ENCODE peak calls at places on chromosomes 6 and 20, in six cellular contexts. One of them, this sample, is unnamed.

GRCh38 chr20:32434434-32434833 is 76.3 kb downstream of the ASXL1 start:
- DNase-seq in A549: no peak
- DNase-seq in fibroblast of pulmonary artery: no peak
- DNase-seq in type B pancreatic cell: no peak
- DNase-seq in NCI-H1930: no peak
- DNase-seq in HT-29: no peak
- DNase-seq in this sample: no peak

GRCh38 chr20:31663838-31664695 is 26.4 kb downstream of the COX4I2 start:
- DNase-seq in fibroblast of pulmonary artery: no peak
- DNase-seq in A549: no peak
- DNase-seq in NCI-H1930: no peak
- DNase-seq in type B pancreatic cell: no peak
- DNase-seq in HT-29: peak; percentile 79
- DNase-seq in this sample: peak; percentile 41

GRCh38 chr6:106254636-106255035 is 70.9 kb downstream of the ATG5 start:
- DNase-seq in fibroblast of pulmonary artery: peak; percentile 74
- DNase-seq in type B pancreatic cell: no peak
- DNase-seq in NCI-H1930: no peak
- DNase-seq in HT-29: no peak
- DNase-seq in A549: no peak
- DNase-seq in this sample: no peak

GRCh38 chr6:15675537-15676170 is 12.8 kb upstream of the DTNBP1 start:
- DNase-seq in fibroblast of pulmonary artery: no peak
- DNase-seq in A549: no peak
- DNase-seq in NCI-H1930: no peak
- DNase-seq in HT-29: no peak
- DNase-seq in type B pancreatic cell: no peak
- DNase-seq in this sample: no peak

GRCh38 chr6:89640804-89641203 is 2.3 kb upstream of the LYRM2 start:
- DNase-seq in fibroblast of pulmonary artery: peak; percentile 6
- DNase-seq in HT-29: no peak
- DNase-seq in NCI-H1930: no peak
- DNase-seq in type B pancreatic cell: no peak
- DNase-seq in A549: no peak
- DNase-seq in this sample: no peak

GRCh38 chr6:77816766-77817270 is 164.0 kb downstream of the MEI4 start:
- DNase-seq in type B pancreatic cell: no peak
- DNase-seq in NCI-H1930: no peak
- DNase-seq in A549: no peak
- DNase-seq in HT-29: no peak
- DNase-seq in fibroblast of pulmonary artery: no peak
- DNase-seq in this sample: no peak

GRCh38 chr6:20698675-20699074 is 164.4 kb downstream of the CDKAL1 start:
- DNase-seq in HT-29: no peak
- DNase-seq in NCI-H1930: no peak
- DNase-seq in type B pancreatic cell: no peak
- DNase-seq in fibroblast of pulmonary artery: no peak
- DNase-seq in A549: no peak
- DNase-seq in this sample: no peak

GRCh38 chr6:7050911-7051779 is 56.6 kb upstream of the RREB1 start:
- DNase-seq in A549: no peak
- DNase-seq in HT-29: peak; percentile 59
- DNase-seq in type B pancreatic cell: no peak
- DNase-seq in fibroblast of pulmonary artery: peak; percentile 49
- DNase-seq in NCI-H1930: no peak
- DNase-seq in this sample: peak; percentile 65

GRCh38 chr6:79657238-79657637 is 26.1 kb downstream of the SH3BGRL2 start:
- DNase-seq in fibroblast of pulmonary artery: no peak
- DNase-seq in type B pancreatic cell: no peak
- DNase-seq in NCI-H1930: no peak
- DNase-seq in HT-29: no peak
- DNase-seq in A549: no peak
- DNase-seq in this sample: no peak

GRCh38 chr20:44576297-44576696 is 6.1 kb upstream of the PKIG start:
- DNase-seq in NCI-H1930: no peak
- DNase-seq in A549: no peak
- DNase-seq in fibroblast of pulmonary artery: peak; percentile 67
- DNase-seq in type B pancreatic cell: no peak
- DNase-seq in HT-29: peak; percentile 57
- DNase-seq in this sample: no peak

GRCh38 chr20:32702706-32703425 is 29.1 kb upstream of the C20orf203 start:
- DNase-seq in A549: no peak
- DNase-seq in NCI-H1930: no peak
- DNase-seq in fibroblast of pulmonary artery: no peak
- DNase-seq in type B pancreatic cell: no peak
- DNase-seq in HT-29: no peak
- DNase-seq in this sample: no peak

GRCh38 chr20:62811720-62812119 is 5.1 kb upstream of the COL9A3 start:
- DNase-seq in fibroblast of pulmonary artery: no peak
- DNase-seq in A549: no peak
- DNase-seq in HT-29: no peak
- DNase-seq in type B pancreatic cell: no peak
- DNase-seq in NCI-H1930: no peak
- DNase-seq in this sample: no peak

GRCh38 chr20:58891686-58892125 is 39.2 kb downstream of the GNAS start:
- DNase-seq in A549: peak; percentile 37
- DNase-seq in fibroblast of pulmonary artery: peak; percentile 48
- DNase-seq in HT-29: no peak
- DNase-seq in NCI-H1930: peak; percentile 55
- DNase-seq in type B pancreatic cell: no peak
- DNase-seq in this sample: no peak

GRCh38 chr20:35637266-35637665 is 21.6 kb downstream of the SPAG4 start:
- DNase-seq in NCI-H1930: no peak
- DNase-seq in A549: no peak
- DNase-seq in HT-29: no peak
- DNase-seq in fibroblast of pulmonary artery: no peak
- DNase-seq in type B pancreatic cell: no peak
- DNase-seq in this sample: no peak

GRCh38 chr6:145327497-145328055 is 407.7 kb downstream of the EPM2A start:
- DNase-seq in type B pancreatic cell: no peak
- DNase-seq in HT-29: no peak
- DNase-seq in fibroblast of pulmonary artery: no peak
- DNase-seq in NCI-H1930: no peak
- DNase-seq in A549: no peak
- DNase-seq in this sample: no peak

GRCh38 chr20:64257107-64257757 is 1.7 kb downstream of the PCMTD2 start:
- DNase-seq in A549: no peak
- DNase-seq in HT-29: no peak
- DNase-seq in type B pancreatic cell: no peak
- DNase-seq in fibroblast of pulmonary artery: no peak
- DNase-seq in NCI-H1930: no peak
- DNase-seq in this sample: no peak

GRCh38 chr20:37925265-37926165 is 22.6 kb downstream of the VSTM2L start:
- DNase-seq in fibroblast of pulmonary artery: no peak
- DNase-seq in NCI-H1930: no peak
- DNase-seq in HT-29: no peak
- DNase-seq in type B pancreatic cell: no peak
- DNase-seq in A549: no peak
- DNase-seq in this sample: no peak

GRCh38 chr6:137241481-137242011 is 22.4 kb upstream of the IFNGR1 start:
- DNase-seq in fibroblast of pulmonary artery: peak; percentile 56
- DNase-seq in HT-29: peak; percentile 73
- DNase-seq in type B pancreatic cell: no peak
- DNase-seq in NCI-H1930: no peak
- DNase-seq in A549: no peak
- DNase-seq in this sample: no peak